ENCODE peak calls at places on chromosomes 2 and 18, in nine cellular contexts. B is cardiac fibroblast, Y is HepG2, P is ovary, F is AG10803, V is brain microvascular endothelial cell, Z is bronchial epithelial cell, T is endothelial cell of umbilical vein, G is esophagus squamous epithelium. O is an unnamed sample.

GRCh38 chr2:27990030-27990590 is 99.6 kb downstream of the BABAM2 start:
- DNase-seq in B (no peak), Y (no peak), P (no peak), F (peak; percentile 58), V (no peak), Z (no peak), T (peak; percentile 7), G (no peak), O (no peak)

GRCh38 chr2:10316336-10316735 is 13.6 kb downstream of the HPCAL1 start:
- DNase-seq in B (peak; percentile 51), Y (no peak), P (no peak), F (peak; percentile 67), V (no peak), Z (no peak), T (no peak), G (no peak), O (no peak)

GRCh38 chr2:215712219-215712849 is 276.5 kb upstream of the FN1 start:
- DNase-seq in B (no peak), Y (peak; percentile 18), P (no peak), F (no peak), V (no peak), Z (peak; percentile 57), T (peak; percentile 92), G (no peak), O (no peak)

GRCh38 chr2:47021301-47022009 is 105.8 kb upstream of the MCFD2 start:
- DNase-seq in B (no peak), Y (no peak), P (no peak), F (no peak), V (no peak), Z (no peak), T (no peak), G (no peak), O (no peak)

GRCh38 chr2:16960579-16960978 is 294.9 kb upstream of the CYRIA start:
- DNase-seq in B (no peak), Y (no peak), P (no peak), F (no peak), V (no peak), Z (no peak), T (no peak), G (no peak), O (no peak)

GRCh38 chr18:76838182-76838581 is 15.8 kb downstream of the ZNF236 start:
- DNase-seq in B (no peak), Y (peak; percentile 33), P (no peak), F (no peak), V (no peak), Z (peak; percentile 27), T (peak; percentile 29), G (no peak), O (no peak)

GRCh38 chr2:206971805-206972204 is 32.5 kb downstream of the CPO start:
- DNase-seq in B (peak; percentile 38), Y (no peak), P (no peak), F (peak; percentile 89), V (no peak), Z (peak; percentile 34), T (no peak), G (no peak), O (no peak)

GRCh38 chr18:78998350-78999055 is 18.9 kb downstream of the SALL3 start:
- DNase-seq in B (no peak), Y (no peak), P (no peak), F (no peak), V (no peak), Z (no peak), T (no peak), G (no peak), O (no peak)

GRCh38 chr2:241666627-241667400 is 19.8 kb downstream of the DTYMK start:
- DNase-seq in B (no peak), Y (no peak), P (no peak), F (no peak), V (peak; percentile 65), Z (no peak), T (peak; percentile 77), G (no peak), O (no peak)

GRCh38 chr2:64463784-64464183 is 9.8 kb downstream of the LGALSL start:
- DNase-seq in B (peak; percentile 64), Y (no peak), P (no peak), F (peak; percentile 60), V (peak; percentile 79), Z (peak; percentile 74), T (no peak), G (no peak), O (peak; percentile 25)

GRCh38 chr2:37181726-37182684 is 6.5 kb downstream of the SULT6B1 start:
- DNase-seq in B (no peak), Y (no peak), P (no peak), F (peak; percentile 29), V (no peak), Z (no peak), T (peak; percentile 88), G (no peak), O (no peak)

GRCh38 chr2:161367675-161368074 is 48.4 kb upstream of the TBR1 start:
- DNase-seq in B (no peak), Y (no peak), P (no peak), F (no peak), V (no peak), Z (no peak), T (no peak), G (no peak), O (no peak)

GRCh38 chr18:5630057-5630765 is 86.4 kb upstream of the EPB41L3 start:
- DNase-seq in B (peak; percentile 69), Y (no peak), P (peak; percentile 72), F (peak; percentile 16), V (no peak), Z (peak; percentile 13), T (peak; percentile 65), G (no peak), O (no peak)

GRCh38 chr2:101114268-101114783 is 36.9 kb downstream of the TBC1D8 start:
- DNase-seq in B (no peak), Y (no peak), P (no peak), F (no peak), V (no peak), Z (no peak), T (no peak), G (no peak), O (no peak)

GRCh38 chr2:226797989-226798421 is 1.6 kb downstream of the IRS1 start:
- DNase-seq in B (peak; percentile 33), Y (no peak), P (peak; percentile 53), F (peak; percentile 43), V (no peak), Z (no peak), T (no peak), G (no peak), O (no peak)

GRCh38 chr2:159209341-159210306 is 76.9 kb downstream of the WDSUB1 start:
- DNase-seq in B (no peak), Y (no peak), P (no peak), F (no peak), V (no peak), Z (no peak), T (no peak), G (no peak), O (no peak)

GRCh38 chr2:168461942-168462331 is 5.9 kb downstream of the CERS6 start:
- DNase-seq in B (no peak), Y (no peak), P (no peak), F (no peak), V (no peak), Z (no peak), T (no peak), G (no peak), O (no peak)
- TF ChIP-seq CTCF in B (no peak), Y (no peak), P (no peak), F (no peak), V (no peak), Z (no peak), T (no peak), G (no peak), O (no peak)

DNA sequence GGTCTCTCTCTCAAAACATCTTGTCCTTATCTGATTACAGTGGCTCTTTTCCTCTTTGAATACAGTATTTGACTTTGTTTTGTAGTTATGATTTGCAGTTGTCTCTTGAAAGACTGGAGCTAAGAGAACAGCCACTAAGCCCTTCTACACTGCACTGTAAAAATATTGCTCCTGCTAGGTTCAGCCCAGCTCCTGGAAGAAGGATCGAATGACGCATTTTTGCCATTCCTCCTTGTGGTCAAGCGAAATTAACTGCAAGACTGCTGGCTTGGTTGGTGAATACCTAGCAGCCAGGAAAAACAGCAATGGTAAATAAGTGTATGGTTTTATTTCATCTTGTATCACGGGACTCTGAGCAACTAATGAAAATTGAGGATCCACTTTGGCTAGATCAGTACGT is 407.8 kb upstream of the CDH2 start:
- DNase-seq in B (peak; percentile 70), Y (no peak), P (no peak), F (peak; percentile 82), V (peak; percentile 49), Z (peak; percentile 33), T (no peak), G (no peak), O (peak; percentile 66)
- H3K4me3 ChIP-seq in B (no peak overlapping the region), Y (no peak overlapping the region), P (no peak overlapping the region), F (no peak overlapping the region), V (no peak overlapping the region), Z (no peak overlapping the region), T (no peak overlapping the region), G (no peak overlapping the region), O (no peak overlapping the region)

DNA sequence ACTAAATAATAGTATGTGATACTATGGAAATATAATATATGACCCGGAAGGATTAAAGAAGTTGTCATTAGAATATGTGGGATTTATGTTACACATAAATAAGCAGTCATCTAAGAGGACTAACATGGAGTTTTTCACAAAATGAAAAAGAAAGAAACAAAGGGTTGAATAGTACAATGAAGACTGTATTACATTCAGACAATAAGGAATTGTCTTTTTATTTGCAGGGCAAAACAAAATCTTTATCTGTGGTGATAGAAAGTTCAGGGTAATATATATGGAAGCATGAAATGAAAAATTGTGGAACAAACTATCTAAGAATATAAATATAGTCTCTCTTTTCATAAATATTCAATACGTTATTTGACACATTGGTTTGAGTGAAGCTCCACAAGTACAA is 5.8 kb downstream of the ERMN start:
- DNase-seq in B (no peak), Y (no peak), P (no peak), F (no peak), V (no peak), Z (no peak), T (no peak), G (no peak), O (no peak)
- TF ChIP-seq CTCF in B (no peak), Y (no peak), P (no peak), F (no peak), V (no peak), Z (no peak), T (no peak), G (no peak), O (no peak)

GRCh38 chr18:13462686-13463085 is 244.1 kb downstream of the LDLRAD4 start:
- DNase-seq in B (no peak), Y (no peak), P (no peak), F (no peak), V (no peak), Z (no peak), T (no peak), G (no peak), O (no peak)

GRCh38 chr18:13463526-13463925 is 245.0 kb downstream of the LDLRAD4 start:
- DNase-seq in B (no peak), Y (no peak), P (no peak), F (no peak), V (no peak), Z (no peak), T (no peak), G (no peak), O (no peak)

GRCh38 chr18:13465476-13465875 is 246.9 kb downstream of the LDLRAD4 start:
- DNase-seq in B (no peak), Y (no peak), P (no peak), F (no peak), V (no peak), Z (no peak), T (peak; percentile 77), G (no peak), O (no peak)

GRCh38 chr18:13464432-13465125 is 246.0 kb downstream of the LDLRAD4 start:
- DNase-seq in B (peak; percentile 30), Y (no peak), P (no peak), F (no peak), V (no peak), Z (no peak), T (peak; percentile 94), G (peak; percentile 20), O (no peak)

GRCh38 chr18:13465126-13465446 is 246.5 kb downstream of the LDLRAD4 start:
- DNase-seq in B (no peak), Y (no peak), P (no peak), F (no peak), V (no peak), Z (no peak), T (no peak), G (no peak), O (no peak)
- H3K4me3 ChIP-seq in B (no peak overlapping the region), Y (no peak overlapping the region), P (no peak overlapping the region), F (no peak overlapping the region), V (no peak overlapping the region), Z (no peak overlapping the region), T (no peak overlapping the region), G (no peak overlapping the region), O (no peak overlapping the region)

O was measured in HFF-Myc.